ENCODE peak calls at places on chromosomes 2 and 18, in eight cellular contexts. One of them, this sample, is unnamed.

GRCh38 chr2:64013053-64013452 is 6.2 kb downstream of the VPS54 start:
- DNase-seq in uterus: no peak
- DNase-seq in HCT116: no peak
- DNase-seq in heart left ventricle: no peak
- DNase-seq in stomach: no peak
- DNase-seq in adrenal gland: no peak
- DNase-seq in body of pancreas: no peak
- DNase-seq in A549: no peak
- DNase-seq in this sample: no peak

GRCh38 chr18:75531212-75531850 is 103.8 kb upstream of the SMIM21 start:
- DNase-seq in adrenal gland: no peak
- DNase-seq in HCT116: no peak
- DNase-seq in heart left ventricle: no peak
- DNase-seq in A549: no peak
- DNase-seq in uterus: no peak
- DNase-seq in body of pancreas: no peak
- DNase-seq in stomach: no peak
- DNase-seq in this sample: no peak

GRCh38 chr2:11829324-11829946 is 83.0 kb downstream of the LPIN1 start:
- DNase-seq in heart left ventricle: peak; percentile 67
- DNase-seq in A549: peak; percentile 57
- DNase-seq in stomach: peak; percentile 63
- DNase-seq in HCT116: peak; percentile 41
- DNase-seq in uterus: peak; percentile 62
- DNase-seq in adrenal gland: peak; percentile 88
- DNase-seq in body of pancreas: peak; percentile 77
- DNase-seq in this sample: peak; percentile 70

GRCh38 chr2:45895477-45895876 is 244.0 kb downstream of the PRKCE start:
- DNase-seq in HCT116: no peak
- DNase-seq in adrenal gland: no peak
- DNase-seq in stomach: no peak
- DNase-seq in body of pancreas: no peak
- DNase-seq in A549: no peak
- DNase-seq in uterus: no peak
- DNase-seq in heart left ventricle: no peak
- DNase-seq in this sample: no peak

GRCh38 chr18:48345596-48345995 is 63.6 kb downstream of the ZBTB7C start:
- DNase-seq in body of pancreas: no peak
- DNase-seq in stomach: peak; percentile 51
- DNase-seq in uterus: no peak
- DNase-seq in HCT116: peak; percentile 12
- DNase-seq in A549: no peak
- DNase-seq in heart left ventricle: no peak
- DNase-seq in adrenal gland: peak; percentile 52
- DNase-seq in this sample: no peak

GRCh38 chr2:191195021-191195420 is 44.2 kb upstream of the STAT4 start:
- DNase-seq in stomach: no peak
- DNase-seq in A549: no peak
- DNase-seq in uterus: no peak
- DNase-seq in heart left ventricle: no peak
- DNase-seq in body of pancreas: no peak
- DNase-seq in HCT116: no peak
- DNase-seq in adrenal gland: no peak
- DNase-seq in this sample: no peak

GRCh38 chr2:181673178-181673577 is 7.1 kb downstream of the NEUROD1 start:
- DNase-seq in stomach: no peak
- DNase-seq in uterus: no peak
- DNase-seq in heart left ventricle: no peak
- DNase-seq in adrenal gland: no peak
- DNase-seq in body of pancreas: no peak
- DNase-seq in HCT116: no peak
- DNase-seq in A549: no peak
- DNase-seq in this sample: no peak

GRCh38 chr2:121735520-121736074 is 1.1 kb downstream of the NIFK start:
- DNase-seq in HCT116: no peak
- DNase-seq in heart left ventricle: no peak
- DNase-seq in uterus: no peak
- DNase-seq in body of pancreas: no peak
- DNase-seq in A549: peak; percentile 21
- DNase-seq in adrenal gland: peak; percentile 35
- DNase-seq in stomach: no peak
- DNase-seq in this sample: no peak

GRCh38 chr2:225112362-225113111 is 70.3 kb upstream of the DOCK10 start:
- DNase-seq in heart left ventricle: no peak
- DNase-seq in adrenal gland: no peak
- DNase-seq in body of pancreas: peak; percentile 26
- DNase-seq in A549: no peak
- DNase-seq in stomach: no peak
- DNase-seq in uterus: no peak
- DNase-seq in HCT116: no peak
- DNase-seq in this sample: no peak

GRCh38 chr18:33761363-33761762 is 183.3 kb downstream of the ASXL3 start:
- DNase-seq in body of pancreas: peak; percentile 32
- DNase-seq in heart left ventricle: no peak
- DNase-seq in uterus: no peak
- DNase-seq in adrenal gland: peak; percentile 57
- DNase-seq in HCT116: no peak
- DNase-seq in stomach: peak; percentile 40
- DNase-seq in A549: no peak
- DNase-seq in this sample: no peak

GRCh38 chr2:67626656-67627055 is 229.5 kb downstream of the ETAA1 start:
- DNase-seq in uterus: no peak
- DNase-seq in body of pancreas: no peak
- DNase-seq in HCT116: no peak
- DNase-seq in stomach: no peak
- DNase-seq in adrenal gland: no peak
- DNase-seq in A549: no peak
- DNase-seq in heart left ventricle: no peak
- DNase-seq in this sample: no peak

GRCh38 chr2:124898827-124899226 is 873.7 kb downstream of the CNTNAP5 start:
- DNase-seq in A549: no peak
- DNase-seq in adrenal gland: no peak
- DNase-seq in stomach: no peak
- DNase-seq in heart left ventricle: no peak
- DNase-seq in uterus: no peak
- DNase-seq in body of pancreas: no peak
- DNase-seq in HCT116: no peak
- DNase-seq in this sample: no peak

GRCh38 chr18:1018211-1018651 is 113.6 kb downstream of the ADCYAP1 start:
- DNase-seq in A549: no peak
- DNase-seq in HCT116: no peak
- DNase-seq in uterus: no peak
- DNase-seq in stomach: no peak
- DNase-seq in adrenal gland: no peak
- DNase-seq in body of pancreas: no peak
- DNase-seq in heart left ventricle: no peak
- DNase-seq in this sample: no peak

GRCh38 chr2:36967236-36967876 is 1.0 kb upstream of the STRN start:
- DNase-seq in A549: no peak
- DNase-seq in HCT116: no peak
- DNase-seq in heart left ventricle: no peak
- DNase-seq in body of pancreas: peak; percentile 41
- DNase-seq in adrenal gland: no peak
- DNase-seq in stomach: peak; percentile 47
- DNase-seq in uterus: no peak
- DNase-seq in this sample: peak; percentile 76

GRCh38 chr18:12904012-12904516 is 20.0 kb upstream of the PTPN2 start:
- DNase-seq in body of pancreas: no peak
- DNase-seq in uterus: no peak
- DNase-seq in A549: no peak
- DNase-seq in adrenal gland: no peak
- DNase-seq in heart left ventricle: peak; percentile 34
- DNase-seq in HCT116: no peak
- DNase-seq in stomach: no peak
- DNase-seq in this sample: no peak

GRCh38 chr2:45173513-45173912 is 164.3 kb upstream of the SIX2 start:
- DNase-seq in heart left ventricle: no peak
- DNase-seq in A549: peak; percentile 69
- DNase-seq in adrenal gland: no peak
- DNase-seq in body of pancreas: peak; percentile 15
- DNase-seq in uterus: no peak
- DNase-seq in HCT116: peak; percentile 59
- DNase-seq in stomach: no peak
- DNase-seq in this sample: no peak

GRCh38 chr2:66171530-66171929 is 263.4 kb upstream of the MEIS1 start:
- DNase-seq in HCT116: no peak
- DNase-seq in heart left ventricle: no peak
- DNase-seq in body of pancreas: no peak
- DNase-seq in adrenal gland: no peak
- DNase-seq in stomach: no peak
- DNase-seq in uterus: no peak
- DNase-seq in A549: no peak
- DNase-seq in this sample: no peak

GRCh38 chr2:43538034-43538670 is 57.7 kb downstream of the THADA start:
- DNase-seq in adrenal gland: no peak
- DNase-seq in heart left ventricle: no peak
- DNase-seq in body of pancreas: no peak
- DNase-seq in HCT116: no peak
- DNase-seq in uterus: no peak
- DNase-seq in A549: no peak
- DNase-seq in stomach: no peak
- DNase-seq in this sample: no peak

GRCh38 chr2:238811293-238811692 is 36.6 kb upstream of the TWIST2 start:
- DNase-seq in HCT116: no peak
- DNase-seq in stomach: no peak
- DNase-seq in heart left ventricle: no peak
- DNase-seq in A549: no peak
- DNase-seq in uterus: no peak
- DNase-seq in adrenal gland: no peak
- DNase-seq in body of pancreas: no peak
- DNase-seq in this sample: no peak

GRCh38 chr2:179936654-179937053 is 70.4 kb downstream of the CWC22 start:
- DNase-seq in adrenal gland: no peak
- DNase-seq in body of pancreas: peak; percentile 10
- DNase-seq in HCT116: peak; percentile 29
- DNase-seq in stomach: no peak
- DNase-seq in heart left ventricle: no peak
- DNase-seq in A549: no peak
- DNase-seq in uterus: no peak
- DNase-seq in this sample: peak; percentile 51

GRCh38 chr18:10752407-10752806 is 226.6 kb downstream of the NAPG start:
- DNase-seq in A549: no peak
- DNase-seq in HCT116: no peak
- DNase-seq in adrenal gland: no peak
- DNase-seq in uterus: no peak
- DNase-seq in body of pancreas: no peak
- DNase-seq in heart left ventricle: no peak
- DNase-seq in stomach: no peak
- DNase-seq in this sample: no peak

GRCh38 chr18:48629730-48630324 is 91.0 kb downstream of the CTIF start:
- DNase-seq in heart left ventricle: peak; percentile 8
- DNase-seq in A549: peak; percentile 69
- DNase-seq in HCT116: peak; percentile 76
- DNase-seq in body of pancreas: no peak
- DNase-seq in stomach: no peak
- DNase-seq in uterus: no peak
- DNase-seq in adrenal gland: peak; percentile 72
- DNase-seq in this sample: peak; percentile 34

GRCh38 chr2:108417254-108417653 is 31.8 kb upstream of the GCC2 start:
- DNase-seq in HCT116: peak; percentile 41
- DNase-seq in body of pancreas: no peak
- DNase-seq in heart left ventricle: no peak
- DNase-seq in A549: no peak
- DNase-seq in stomach: peak; percentile 30
- DNase-seq in adrenal gland: no peak
- DNase-seq in uterus: no peak
- DNase-seq in this sample: no peak

GRCh38 chr18:70461323-70462077 is 172.7 kb downstream of the SOCS6 start:
- DNase-seq in adrenal gland: no peak
- DNase-seq in HCT116: no peak
- DNase-seq in A549: no peak
- DNase-seq in heart left ventricle: no peak
- DNase-seq in stomach: no peak
- DNase-seq in uterus: no peak
- DNase-seq in body of pancreas: no peak
- DNase-seq in this sample: no peak

DNA sequence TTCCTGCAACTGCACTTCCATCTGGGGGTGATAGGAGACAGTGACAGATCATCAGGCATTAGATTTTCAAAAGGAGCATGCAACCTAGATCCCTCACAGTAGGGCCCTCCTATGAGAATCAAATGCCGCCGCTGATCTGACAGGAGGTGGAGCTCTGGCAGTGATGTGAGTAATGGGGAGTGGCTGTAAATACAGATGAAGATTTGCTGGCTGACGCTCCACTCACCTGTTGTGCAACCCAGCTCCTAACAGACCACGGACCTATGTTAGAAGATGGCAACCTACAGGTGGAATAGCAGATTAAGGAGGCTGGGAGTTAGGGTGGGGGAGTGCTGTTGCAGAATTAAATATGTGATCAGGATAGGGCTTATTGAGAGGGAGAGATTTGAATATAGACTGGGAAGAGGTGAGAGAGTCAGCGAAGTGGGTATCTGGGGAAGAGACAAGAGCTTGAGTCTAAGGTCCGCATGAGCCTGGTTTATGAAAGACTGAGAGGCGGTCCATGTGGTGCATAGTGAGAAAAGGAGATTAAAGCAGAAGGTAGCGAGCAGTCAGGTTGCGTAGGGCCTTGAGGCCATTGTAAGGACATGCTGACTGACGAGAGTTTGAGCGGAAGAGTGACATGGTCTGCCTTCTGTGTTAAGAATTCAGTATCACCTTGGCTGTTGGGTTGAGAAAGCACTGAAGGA is 31.3 kb upstream of the TOGARAM2 start:
- DNase-seq in body of pancreas: no peak
- DNase-seq in HCT116: no peak
- DNase-seq in stomach: no peak
- DNase-seq in adrenal gland: no peak
- DNase-seq in A549: no peak
- DNase-seq in uterus: no peak
- DNase-seq in heart left ventricle: no peak
- DNase-seq in this sample: no peak
- TF ChIP-seq POLR2A in body of pancreas: no peak
- TF ChIP-seq POLR2A in HCT116: no peak
- TF ChIP-seq POLR2A in stomach: no peak
- TF ChIP-seq POLR2A in adrenal gland: no peak
- TF ChIP-seq POLR2A in A549: no peak
- TF ChIP-seq POLR2A in uterus: no peak
- TF ChIP-seq POLR2A in heart left ventricle: no peak
- TF ChIP-seq POLR2A in this sample: no peak

GRCh38 chr2:10327896-10328666 is 25.4 kb downstream of the HPCAL1 start:
- DNase-seq in body of pancreas: no peak
- DNase-seq in HCT116: no peak
- DNase-seq in A549: no peak
- DNase-seq in adrenal gland: no peak
- DNase-seq in heart left ventricle: no peak
- DNase-seq in stomach: peak; percentile 64
- DNase-seq in uterus: no peak
- DNase-seq in this sample: no peak
- H3K4me1 ChIP-seq in body of pancreas: peaks cover 81% of the 10 kb centered on the region
- H3K4me1 ChIP-seq in HCT116: peaks cover 77% of the 10 kb centered on the region
- H3K4me1 ChIP-seq in A549: peaks cover 93% of the 10 kb centered on the region
- H3K4me1 ChIP-seq in adrenal gland: peaks cover 29% of the 10 kb centered on the region
- H3K4me1 ChIP-seq in heart left ventricle: peaks cover 63% of the 10 kb centered on the region
- H3K4me1 ChIP-seq in stomach: peaks cover 66% of the 10 kb centered on the region
- H3K4me1 ChIP-seq in uterus: no peaks in the 10 kb centered on the region
- H3K4me1 ChIP-seq in this sample: peaks cover 39% of the 10 kb centered on the region

GRCh38 chr2:100924520-100925451 is 77.3 kb upstream of the RPL31 start:
- DNase-seq in heart left ventricle: no peak
- DNase-seq in uterus: peak; percentile 36
- DNase-seq in body of pancreas: peak; percentile 46
- DNase-seq in adrenal gland: peak; percentile 91
- DNase-seq in HCT116: no peak
- DNase-seq in A549: no peak
- DNase-seq in stomach: peak; percentile 35
- DNase-seq in this sample: peak; percentile 45
- TF ChIP-seq POLR2A in heart left ventricle: no peak
- TF ChIP-seq POLR2A in uterus: no peak
- TF ChIP-seq POLR2A in body of pancreas: no peak
- TF ChIP-seq POLR2A in adrenal gland: peak; percentile 86
- TF ChIP-seq POLR2A in HCT116: no peak
- TF ChIP-seq POLR2A in A549: no peak
- TF ChIP-seq POLR2A in stomach: no peak
- TF ChIP-seq POLR2A in this sample: peak; percentile 29

GRCh38 chr2:226888971-226889370 is 53.1 kb downstream of the RHBDD1 start:
- DNase-seq in heart left ventricle: no peak
- DNase-seq in body of pancreas: no peak
- DNase-seq in HCT116: no peak
- DNase-seq in A549: no peak
- DNase-seq in uterus: no peak
- DNase-seq in adrenal gland: no peak
- DNase-seq in stomach: no peak
- DNase-seq in this sample: no peak
- H3K4me1 ChIP-seq in heart left ventricle: no peaks in the 10 kb centered on the region
- H3K4me1 ChIP-seq in body of pancreas: no peaks in the 10 kb centered on the region
- H3K4me1 ChIP-seq in HCT116: peaks cover 3% of the 10 kb centered on the region
- H3K4me1 ChIP-seq in A549: peaks cover 12% of the 10 kb centered on the region
- H3K4me1 ChIP-seq in uterus: no peaks in the 10 kb centered on the region
- H3K4me1 ChIP-seq in adrenal gland: no peaks in the 10 kb centered on the region
- H3K4me1 ChIP-seq in stomach: no peaks in the 10 kb centered on the region
- H3K4me1 ChIP-seq in this sample: no peaks in the 10 kb centered on the region

This sample was measured in right lobe of liver.